ENCODE peak calls at places on chromosomes 13 and 19, in six cellular contexts. T is fibroblast of lung, F is GM23248, U is PC-3, M is hepatocyte, G is H1. I is an unnamed sample. For H3K27me3, the result is how much of the 10 kb centered on the place peaks cover.

GRCh38 chr19:30105723-30106122 is 163.7 kb downstream of the URI1 start:
- DNase-seq in T (no peak), F (no peak), U (no peak), M (no peak), G (no peak), I (no peak)

GRCh38 chr19:30046522-30046921 is 104.5 kb downstream of the URI1 start:
- DNase-seq in T (no peak), F (peak), U (peak), M (no peak), G (no peak), I (peak)

GRCh38 chr19:45934551-45935230 is 20.1 kb upstream of the NANOS2 start:
- DNase-seq in T (no peak), F (no peak), U (no peak), M (no peak), G (no peak), I (no peak)

GRCh38 chr19:32675720-32676185 is at the start of gene RGS9BP:
- DNase-seq in T (peak), F (peak), U (peak), M (peak), G (no peak), I (peak)

GRCh38 chr19:2089001-2089711 is 7.0 kb downstream of the MOB3A start:
- DNase-seq in T (no peak), F (peak), U (peak), M (no peak), G (no peak), I (peak)

GRCh38 chr19:1037553-1038115 is 2.3 kb upstream of the ABCA7 start:
- DNase-seq in T (no peak), F (no peak), U (no peak), M (no peak), G (no peak), I (no peak)

GRCh38 chr19:58387338-58388174 is 487 bp downstream of the RPS5 start:
- DNase-seq in T (no peak), F (peak), U (no peak), M (no peak), G (no peak), I (no peak)

GRCh38 chr13:91369432-91369831 is 21.9 kb downstream of the MIR17HG start:
- DNase-seq in T (peak), F (peak), U (peak), M (no peak), G (no peak), I (peak)

GRCh38 chr19:33814181-33815165 is 17.8 kb downstream of the KCTD15 start:
- DNase-seq in T (peak), F (no peak), U (no peak), M (no peak), G (no peak), I (no peak)

GRCh38 chr13:72507394-72508199 is 219.8 kb downstream of the MZT1 start:
- DNase-seq in T (no peak), F (no peak), U (no peak), M (no peak), G (no peak), I (no peak)

GRCh38 chr13:42997381-42997780 is 5.3 kb upstream of the EPSTI1 start:
- DNase-seq in T (no peak), F (peak), U (no peak), M (no peak), G (no peak), I (no peak)

GRCh38 chr19:18349524-18350128 is 9.2 kb downstream of the PGPEP1 start:
- DNase-seq in T (peak), F (peak), U (peak), M (peak), G (no peak), I (no peak)

GRCh38 chr13:112444001-112444311 is 67.8 kb downstream of the SPACA7 start:
- DNase-seq in T (peak), F (peak), U (peak), M (peak), G (peak), I (peak)

GRCh38 chr19:632228-633067 is 889 bp downstream of the POLRMT start:
- DNase-seq in T (peak), F (peak), U (peak), M (peak), G (no peak), I (peak)

GRCh38 chr13:106772202-106772601 is 204.3 kb upstream of the ARGLU1 start:
- DNase-seq in T (no peak), F (no peak), U (no peak), M (peak), G (no peak), I (no peak)

GRCh38 chr19:9952276-9952675 is 16.0 kb upstream of the OLFM2 start:
- DNase-seq in T (no peak), F (no peak), U (no peak), M (no peak), G (no peak), I (no peak)

GRCh38 chr19:16244091-16244490 is 46.4 kb downstream of the AP1M1 start:
- DNase-seq in T (peak), F (peak), U (no peak), M (no peak), G (no peak), I (no peak)

GRCh38 chr19:5952193-5953033 is 25.5 kb downstream of the RANBP3 start:
- DNase-seq in T (no peak), F (no peak), U (no peak), M (no peak), G (no peak), I (no peak)

GRCh38 chr19:35555301-35556005 is 8.0 kb downstream of the ATP4A start:
- DNase-seq in T (peak), F (peak), U (peak), M (no peak), G (no peak), I (no peak)

GRCh38 chr19:32351807-32352630 is 6.6 kb downstream of the ZNF507 start:
- DNase-seq in T (peak), F (peak), U (peak), M (no peak), G (no peak), I (peak)

GRCh38 chr13:48304132-48304876 is 753 bp downstream of the RB1 start:
- DNase-seq in T (peak), F (peak), U (peak), M (peak), G (no peak), I (peak)

GRCh38 chr19:14475251-14476073 is at the start of gene PTGER1:
- DNase-seq in T (peak), F (peak), U (peak), M (peak), G (no peak), I (no peak)

GRCh38 chr19:7112675-7113074 is 43.2 kb downstream of the ZNF557 start:
- DNase-seq in T (no peak), F (no peak), U (no peak), M (no peak), G (no peak), I (no peak)

GRCh38 chr13:99265162-99265822 is 7.1 kb upstream of the GPR18 start:
- DNase-seq in T (no peak), F (no peak), U (no peak), M (no peak), G (no peak), I (no peak)

GRCh38 chr19:47464619-47465018 is 7.1 kb downstream of the SLC8A2 start:
- DNase-seq in T (no peak), F (no peak), U (no peak), M (no peak), G (no peak), I (no peak)

GRCh38 chr19:2245273-2245672 is 3.9 kb upstream of the AMH start:
- DNase-seq in T (no peak), F (no peak), U (no peak), M (no peak), G (no peak), I (no peak)

GRCh38 chr13:32267836-32268439 is 47.2 kb downstream of the ZAR1L start:
- DNase-seq in T (no peak), F (no peak), U (peak), M (peak), G (peak), I (no peak)

GRCh38 chr13:30837227-30838159 is 68.6 kb upstream of the MEDAG start:
- DNase-seq in T (no peak), F (no peak), U (no peak), M (no peak), G (no peak), I (no peak)

GRCh38 chr13:38045278-38046048 is 175.9 kb upstream of the TRPC4 start:
- DNase-seq in T (peak), F (peak), U (peak), M (peak), G (peak), I (peak)

GRCh38 chr13:70604448-70604847 is 496.2 kb upstream of the KLHL1 start:
- DNase-seq in T (no peak), F (no peak), U (no peak), M (no peak), G (no peak), I (no peak)

GRCh38 chr19:31152906-31153305 is 196.3 kb downstream of the TSHZ3 start:
- DNase-seq in T (no peak), F (peak), U (no peak), M (no peak), G (no peak), I (peak)
- H2AFZ ChIP-seq in T (no peak), F (no peak), U (no peak), M (no peak), G (no peak), I (no peak)

GRCh38 chr13:45751882-45752281 is 49.8 kb downstream of the CBY2 start:
- DNase-seq in T (no peak), F (no peak), U (no peak), M (no peak), G (no peak), I (no peak)
- H3K27me3 ChIP-seq in T (under half), F (under half), U (under half), M (under half), G (under half), I (under half)

GRCh38 chr19:8334458-8335342 is 8.4 kb downstream of the KANK3 start:
- DNase-seq in T (peak), F (peak), U (peak), M (peak), G (no peak), I (peak)
- H3K27ac ChIP-seq in T (no peak), F (no peak), U (no peak), M (no peak), G (no peak), I (no peak)

GRCh38 chr13:102558029-102558428 is 38.8 kb upstream of the TPP2 start:
- DNase-seq in T (no peak), F (no peak), U (no peak), M (no peak), G (no peak), I (no peak)

GRCh38 chr13:102561933-102562332 is 34.9 kb upstream of the TPP2 start:
- DNase-seq in T (no peak), F (no peak), U (no peak), M (no peak), G (no peak), I (no peak)

GRCh38 chr13:102555914-102556553 is 40.8 kb upstream of the TPP2 start:
- DNase-seq in T (peak), F (peak), U (peak), M (peak), G (no peak), I (peak)

DNA sequence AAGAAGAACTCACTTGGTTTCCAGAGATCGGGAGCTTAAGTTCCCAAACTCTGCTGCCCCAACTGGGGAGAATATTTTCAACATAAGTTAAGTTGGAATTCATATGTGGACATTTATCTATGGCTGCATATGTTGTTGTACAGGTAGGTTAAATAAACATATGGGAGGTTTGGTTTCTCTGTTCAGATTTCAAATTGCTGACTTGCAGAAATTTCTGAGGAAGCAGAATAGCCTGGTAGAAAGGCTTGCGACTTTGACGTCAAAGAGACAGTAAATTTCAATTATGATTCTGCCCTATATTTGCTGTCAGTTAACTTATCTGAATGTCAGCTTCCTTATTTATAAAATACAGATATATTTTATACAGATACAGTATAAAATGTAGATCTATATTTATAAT is 40.0 kb upstream of the TPP2 start:
- DNase-seq in T (peak), F (no peak), U (no peak), M (no peak), G (no peak), I (no peak)
- H2AFZ ChIP-seq in T (no peak), F (peak), U (no peak), M (no peak), G (no peak), I (no peak)

DNA sequence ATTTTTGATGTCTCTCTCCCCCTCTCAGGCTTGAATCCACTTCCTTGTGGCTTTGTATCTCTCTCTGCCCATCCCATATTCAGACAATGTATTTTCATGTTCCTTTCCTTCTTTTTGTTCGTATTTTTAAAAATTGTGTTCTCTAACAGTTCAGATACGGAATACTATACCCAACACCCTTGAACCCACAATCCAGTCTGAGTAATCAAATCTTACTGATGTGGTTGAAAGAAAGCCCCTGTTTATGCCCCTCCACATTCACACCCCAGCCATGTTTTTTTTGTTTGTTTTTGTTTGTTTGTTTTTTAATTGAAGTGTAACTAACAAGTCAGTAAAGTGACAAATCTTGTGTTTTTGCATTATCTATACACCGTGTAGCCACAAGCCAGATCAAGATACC is 1.4 kb downstream of the SPIB start:
- DNase-seq in T (no peak), F (no peak), U (no peak), M (no peak), G (no peak), I (no peak)
- H3K27me3 ChIP-seq in T (under half), F (under half), U (under half), M (under half), G (under half), I (under half)

DNA sequence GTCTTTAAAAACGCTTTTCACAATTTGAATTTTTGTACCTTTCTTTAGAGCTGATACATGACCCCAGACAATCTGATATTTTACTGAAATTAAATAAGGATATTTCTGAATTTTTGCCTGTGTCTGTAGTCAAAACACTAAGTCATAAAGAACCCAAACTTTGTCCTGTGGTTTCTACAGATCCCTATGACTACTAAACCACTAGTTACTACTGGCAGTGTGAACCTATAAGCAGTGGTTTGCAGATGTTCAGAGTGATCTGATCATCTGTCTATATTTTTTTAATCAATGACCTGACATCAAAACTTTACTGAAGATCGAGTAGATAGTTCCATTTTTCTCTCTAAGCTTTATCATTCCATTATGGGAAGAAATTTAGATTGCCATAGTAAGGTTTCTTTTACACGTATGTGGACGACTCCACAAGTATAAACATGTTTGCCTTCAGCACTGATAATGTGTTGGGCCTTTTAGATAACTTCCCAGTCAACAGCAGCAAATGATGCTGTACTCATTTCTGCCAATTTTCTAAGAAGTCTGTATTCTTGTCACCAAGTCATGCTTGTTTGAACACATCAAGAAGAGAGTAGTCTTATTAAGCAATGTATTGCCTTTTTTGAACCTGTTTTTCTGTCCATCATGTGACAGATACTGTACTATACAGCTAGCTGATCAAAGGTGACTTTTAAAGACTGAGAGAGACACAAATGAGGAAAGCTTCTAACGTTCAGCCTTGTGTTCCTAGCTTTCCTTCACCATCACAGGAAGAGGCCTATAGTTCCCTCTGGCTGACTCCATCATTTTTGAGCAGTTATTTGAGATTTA is 21.9 kb downstream of the POLR1D start:
- DNase-seq in T (no peak), F (peak), U (no peak), M (no peak), G (no peak), I (no peak)
- H3K27ac ChIP-seq in T (no peak), F (peak), U (no peak), M (peak), G (no peak), I (peak)

GRCh38 chr13:75666646-75667351 is 30.7 kb downstream of the LMO7 start:
- DNase-seq in T (peak), F (peak), U (no peak), M (no peak), G (no peak), I (peak)

GRCh38 chr13:75670496-75670895 is 34.4 kb downstream of the LMO7 start:
- DNase-seq in T (peak), F (peak), U (peak), M (no peak), G (no peak), I (no peak)

GRCh38 chr13:75675421-75675820 is 39.3 kb downstream of the LMO7 start:
- DNase-seq in T (peak), F (peak), U (no peak), M (no peak), G (no peak), I (no peak)

GRCh38 chr13:75669706-75670105 is 33.6 kb downstream of the LMO7 start:
- DNase-seq in T (no peak), F (no peak), U (no peak), M (peak), G (no peak), I (no peak)
- H2AFZ ChIP-seq in T (no peak), F (no peak), U (no peak), M (no peak), G (no peak), I (no peak)

I was measured in astrocyte.